ENCODE peak calls at places on chromosomes 3 and 15, in seven cellular contexts. A is cardiac fibroblast, Q is A549, X is lower lobe of right lung, L is heart left ventricle, P is astrocyte of the cerebellum, E is heart right ventricle. W is an unnamed sample.
A peak's percentile ranks its signal among the peaks of the same experiment; 100 is the strongest.

GRCh38 chr3:156787926-156788663 is 38.1 kb upstream of the LEKR1 start:
- DNase-seq in A (peak; percentile 95), Q (peak; percentile 76), X (no peak), L (no peak), P (peak; percentile 80), E (no peak), W (peak; percentile 95)

GRCh38 chr15:88388702-88389101 is 78.5 kb downstream of the MRPL46 start:
- DNase-seq in A (no peak), Q (peak; percentile 90), X (no peak), L (no peak), P (no peak), E (no peak), W (no peak)

GRCh38 chr3:49151610-49152009 is 14.5 kb downstream of the CCDC71 start:
- DNase-seq in A (no peak), Q (no peak), X (no peak), L (no peak), P (no peak), E (no peak), W (no peak)

GRCh38 chr15:66883322-66883911 is 181.4 kb downstream of the SMAD6 start:
- DNase-seq in A (peak; percentile 100), Q (peak; percentile 99), X (peak; percentile 73), L (peak; percentile 91), P (peak; percentile 100), E (peak; percentile 94), W (peak; percentile 100)

GRCh38 chr3:195929452-195929851 is 21.1 kb upstream of the TNK2 start:
- DNase-seq in A (no peak), Q (no peak), X (no peak), L (no peak), P (no peak), E (no peak), W (no peak)

GRCh38 chr3:31232049-31233040 is 300.4 kb upstream of the STT3B start:
- DNase-seq in A (peak; percentile 53), Q (no peak), X (no peak), L (no peak), P (no peak), E (peak; percentile 16), W (no peak)

GRCh38 chr15:25171111-25171811 is 216.5 kb downstream of the SNRPN start:
- DNase-seq in A (no peak), Q (no peak), X (peak; percentile 36), L (no peak), P (no peak), E (peak; percentile 2), W (no peak)

GRCh38 chr3:118628704-118629341 is 405.8 kb downstream of the IGSF11 start:
- DNase-seq in A (peak; percentile 60), Q (peak; percentile 73), X (no peak), L (no peak), P (peak; percentile 48), E (peak; percentile 57), W (peak; percentile 57)

GRCh38 chr3:170154569-170155143 is 26.9 kb downstream of the PHC3 start:
- DNase-seq in A (no peak), Q (no peak), X (no peak), L (no peak), P (no peak), E (no peak), W (no peak)

GRCh38 chr3:46853441-46854410 is 9.5 kb downstream of the MYL3 start:
- DNase-seq in A (no peak), Q (no peak), X (peak; percentile 32), L (peak; percentile 63), P (no peak), E (no peak), W (no peak)

GRCh38 chr15:60551781-60552161 is 72.8 kb upstream of the ICE2 start:
- DNase-seq in A (no peak), Q (peak; percentile 16), X (no peak), L (no peak), P (no peak), E (no peak), W (no peak)
- TF ChIP-seq CTCF in A (no peak), Q (peak; percentile 27), X (no peak), L (no peak), P (no peak), E (no peak), W (no peak)

DNA sequence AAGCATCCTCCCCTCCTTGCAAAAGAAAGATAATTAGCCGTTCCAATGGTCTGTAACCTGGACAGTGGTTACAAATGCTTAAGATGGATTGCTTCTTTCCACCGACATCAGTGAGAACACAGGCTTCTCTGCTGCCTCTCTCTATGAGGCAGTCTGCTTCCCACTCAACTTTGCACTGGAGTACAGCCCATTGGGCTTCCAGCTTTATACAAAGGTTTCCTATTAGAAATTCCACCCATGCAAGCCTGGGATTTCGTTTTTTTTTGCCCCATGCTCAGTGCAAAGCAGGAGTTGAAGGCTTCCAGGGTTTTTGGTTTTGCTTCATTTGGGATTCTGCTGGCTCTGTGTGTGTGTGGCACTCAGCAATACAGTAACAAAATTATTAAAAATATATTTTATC is 47.3 kb upstream of the C3orf22 start:
- DNase-seq in A (no peak), Q (no peak), X (no peak), L (no peak), P (no peak), E (no peak), W (no peak)
- H3K4me3 ChIP-seq in A (no peak overlapping the region), Q (no peak overlapping the region), X (no peak overlapping the region), L (no peak overlapping the region), P (no peak overlapping the region), E (no peak overlapping the region), W (no peak overlapping the region)

DNA sequence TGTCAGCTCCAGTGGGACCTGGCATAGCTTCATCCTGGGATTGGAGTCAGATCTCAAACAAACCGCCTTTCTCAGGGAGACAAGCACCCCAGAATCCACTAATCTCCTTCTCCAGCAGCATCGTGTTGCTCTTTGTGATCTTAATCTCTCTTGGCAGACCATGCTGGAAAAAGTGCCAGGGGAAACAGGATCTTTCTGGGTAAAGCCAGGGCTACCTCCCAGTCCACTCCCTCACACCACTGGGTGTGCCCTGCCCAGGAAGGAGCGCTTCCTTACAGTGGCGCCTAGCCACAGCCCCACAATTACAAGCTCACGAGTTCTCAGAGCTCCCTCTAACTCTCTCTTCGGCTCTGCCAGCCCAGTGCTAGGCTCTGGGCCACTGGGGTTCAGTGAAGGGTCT is 32.2 kb downstream of the RPLP1 start:
- DNase-seq in A (no peak), Q (no peak), X (no peak), L (no peak), P (no peak), E (no peak), W (no peak)
- TF ChIP-seq CTCF in A (no peak), Q (no peak), X (no peak), L (no peak), P (no peak), E (no peak), W (no peak)

GRCh38 chr15:92801412-92801773 is 98.7 kb upstream of the CHD2 start:
- DNase-seq in A (peak; percentile 88), Q (peak; percentile 87), X (no peak), L (no peak), P (no peak), E (no peak), W (peak; percentile 88)

GRCh38 chr15:92801774-92802464 is 98.2 kb upstream of the CHD2 start:
- DNase-seq in A (peak; percentile 91), Q (peak; percentile 86), X (peak; percentile 76), L (peak; percentile 75), P (no peak), E (no peak), W (peak; percentile 89)

GRCh38 chr15:92805080-92805708 is 94.9 kb upstream of the CHD2 start:
- DNase-seq in A (peak; percentile 17), Q (peak; percentile 79), X (no peak), L (no peak), P (no peak), E (no peak), W (no peak)

GRCh38 chr15:92803852-92804609 is 96.1 kb upstream of the CHD2 start:
- DNase-seq in A (peak; percentile 100), Q (peak; percentile 100), X (peak; percentile 92), L (no peak), P (peak; percentile 99), E (peak; percentile 40), W (peak; percentile 100)

DNA sequence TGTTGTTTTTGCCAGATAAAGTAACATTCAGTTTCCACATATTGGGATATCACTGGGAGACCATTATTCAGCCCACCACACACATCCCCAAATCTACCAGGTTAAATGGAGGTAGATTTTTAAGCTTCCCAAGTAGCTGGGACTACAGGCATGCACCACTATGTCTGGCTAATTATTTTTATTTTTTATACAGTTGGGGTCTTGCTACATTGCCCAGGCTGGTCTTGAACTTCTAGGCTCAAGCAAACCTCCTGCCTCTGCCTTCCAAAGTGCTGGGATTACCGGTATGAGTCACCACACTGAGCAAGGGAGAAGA is 96.6 kb upstream of the CHD2 start:
- DNase-seq in A (no peak), Q (no peak), X (no peak), L (no peak), P (no peak), E (no peak), W (peak; percentile 6)
- H3K4me3 ChIP-seq in A (no peak overlapping the region), Q (no peak overlapping the region), X (no peak overlapping the region), L (no peak overlapping the region), P (no peak overlapping the region), E (no peak overlapping the region), W (no peak overlapping the region)

GRCh38 chr3:5122741-5123706 is 932 bp downstream of the ARL8B start:
- DNase-seq in A (peak; percentile 72), Q (peak; percentile 33), X (peak; percentile 52), L (no peak), P (peak; percentile 48), E (peak; percentile 18), W (peak; percentile 67)
- TF ChIP-seq CTCF in A (no peak), Q (no peak), X (no peak), L (no peak), P (no peak), E (no peak), W (no peak)

DNA sequence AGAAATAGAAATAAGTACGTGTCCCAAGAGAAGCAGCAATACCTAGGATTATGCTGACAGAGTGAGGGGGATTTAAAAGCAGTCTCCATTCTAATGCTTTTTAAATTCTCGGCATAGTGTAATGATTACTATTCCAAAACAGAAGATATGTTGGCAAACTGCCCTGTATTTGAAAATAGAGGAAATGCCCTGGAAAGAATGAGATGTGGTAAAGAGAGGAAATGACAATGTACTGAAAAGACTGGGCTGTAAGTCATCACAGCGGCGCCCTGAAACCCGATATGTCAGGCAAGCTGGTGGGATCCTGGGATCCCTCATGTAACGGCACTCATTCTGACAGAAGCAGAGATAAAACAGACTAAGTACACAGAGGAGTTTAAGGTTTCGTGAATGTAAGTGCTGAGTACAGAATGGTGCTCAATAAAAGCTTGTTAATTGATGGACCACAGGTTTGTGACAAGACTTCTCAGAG is 91.2 kb downstream of the NFKBIZ start:
- DNase-seq in A (peak; percentile 99), Q (peak; percentile 24), X (peak; percentile 76), L (peak; percentile 78), P (peak; percentile 94), E (peak; percentile 60), W (peak; percentile 98)
- H3K4me3 ChIP-seq in A (no peak overlapping the region), Q (no peak overlapping the region), X (no peak overlapping the region), L (peak overlapping the region; percentile 10), P (no peak overlapping the region), E (peak overlapping the region; percentile 23), W (no peak overlapping the region)

GRCh38 chr3:13229291-13229949 is 156.2 kb upstream of the IQSEC1 start:
- DNase-seq in A (peak; percentile 7), Q (peak; percentile 53), X (no peak), L (no peak), P (no peak), E (no peak), W (no peak)
- TF ChIP-seq CTCF in A (no peak), Q (peak; percentile 40), X (peak; percentile 21), L (peak; percentile 5), P (peak; percentile 35), E (peak; percentile 34), W (peak; percentile 53)